ENCODE peak calls at places on chromosomes 12 and 14, in five cellular contexts. E, Q, L, M and D are unnamed samples.

GRCh38 chr12:26554332-26554731 is 278.7 kb downstream of the ITPR2 start:
- DNase-seq in L (no peak), M (no peak), Q (no peak), E (no peak), D (no peak)

GRCh38 chr14:24607635-24608492 is 1.6 kb downstream of the GZMH start:
- DNase-seq in Q (no peak), E (no peak), M (no peak), L (no peak), D (no peak)

GRCh38 chr12:6229823-6230222 is 29.6 kb downstream of the CD9 start:
- DNase-seq in L (no peak), E (peak), Q (no peak), M (peak), D (no peak)

GRCh38 chr12:59629890-59630289 is 34.1 kb downstream of the SLC16A7 start:
- DNase-seq in L (no peak), E (no peak), Q (no peak), M (no peak), D (no peak)

GRCh38 chr14:92531151-92531873 is 17.7 kb downstream of the RIN3 start:
- DNase-seq in E (no peak), Q (no peak), L (no peak), M (peak), D (no peak)

GRCh38 chr12:104010800-104011199 is 39.2 kb downstream of the GLT8D2 start:
- DNase-seq in L (no peak), Q (no peak), M (no peak), E (no peak), D (no peak)

GRCh38 chr12:67980391-67980790 is 8.9 kb upstream of the IFNG-AS1 start:
- DNase-seq in E (no peak), M (peak), L (no peak), Q (no peak), D (no peak)

GRCh38 chr12:96047621-96048211 is 12.3 kb upstream of the LTA4H start:
- DNase-seq in Q (no peak), E (peak), L (no peak), M (peak), D (no peak)

GRCh38 chr14:100575266-100575995 is 11.8 kb downstream of the BEGAIN start:
- DNase-seq in E (no peak), Q (no peak), L (no peak), M (no peak), D (no peak)

GRCh38 chr14:71586131-71586893 is 345.9 kb upstream of the RGS6 start:
- DNase-seq in E (peak), L (no peak), Q (peak), M (peak), D (no peak)

GRCh38 chr14:69471436-69471835 is 13.1 kb upstream of the PLEKHD1 start:
- DNase-seq in M (no peak), L (no peak), Q (no peak), E (no peak), D (no peak)

GRCh38 chr14:33307691-33308369 is 369.2 kb downstream of the NPAS3 start:
- DNase-seq in L (no peak), M (peak), Q (no peak), E (peak), D (no peak)

GRCh38 chr12:51678086-51678724 is 87.2 kb downstream of the SCN8A start:
- DNase-seq in Q (no peak), L (no peak), M (peak), E (peak), D (peak)

GRCh38 chr12:15534322-15534721 is 212.0 kb downstream of the PTPRO start:
- DNase-seq in M (peak), L (no peak), E (peak), Q (no peak), D (no peak)

GRCh38 chr14:101709962-101710891 is 51.3 kb upstream of the PPP2R5C start:
- DNase-seq in M (no peak), L (no peak), E (no peak), Q (no peak), D (peak)

DNA sequence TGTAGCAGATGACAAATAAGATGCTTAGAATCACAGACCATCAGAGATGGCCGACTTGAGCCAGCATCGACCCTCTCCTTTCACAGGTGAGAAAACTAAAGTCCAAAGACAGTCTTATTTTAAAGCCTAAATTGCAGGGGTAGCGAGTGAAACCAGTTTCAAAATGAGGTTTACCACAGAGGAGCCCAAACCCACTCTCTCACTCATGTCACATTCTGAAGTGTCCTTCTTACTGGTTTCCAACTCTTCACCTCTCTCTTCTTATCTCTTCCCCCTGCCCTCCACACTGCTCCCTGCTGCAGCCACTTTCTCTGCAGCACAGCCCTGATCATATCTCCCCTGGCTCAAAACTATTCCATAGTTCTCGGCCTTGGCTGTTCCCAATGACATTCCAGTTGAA is 57.0 kb upstream of the NID2 start:
- DNase-seq in L (no peak), E (no peak), M (peak), Q (no peak), D (no peak)
- H3K9ac ChIP-seq in L (no peak), E (peak), M (no peak), Q (no peak), D (no peak)

GRCh38 chr12:119949594-119949993 is 39.4 kb upstream of the BICDL1 start:
- DNase-seq in Q (no peak), L (no peak), M (no peak), E (no peak), D (no peak)

GRCh38 chr12:119949145-119949544 is 39.9 kb upstream of the BICDL1 start:
- DNase-seq in L (no peak), E (no peak), M (no peak), Q (no peak), D (no peak)
- H2BK12ac ChIP-seq in L (no peak), E (no peak), M (no peak), Q (no peak), D (no peak)

DNA sequence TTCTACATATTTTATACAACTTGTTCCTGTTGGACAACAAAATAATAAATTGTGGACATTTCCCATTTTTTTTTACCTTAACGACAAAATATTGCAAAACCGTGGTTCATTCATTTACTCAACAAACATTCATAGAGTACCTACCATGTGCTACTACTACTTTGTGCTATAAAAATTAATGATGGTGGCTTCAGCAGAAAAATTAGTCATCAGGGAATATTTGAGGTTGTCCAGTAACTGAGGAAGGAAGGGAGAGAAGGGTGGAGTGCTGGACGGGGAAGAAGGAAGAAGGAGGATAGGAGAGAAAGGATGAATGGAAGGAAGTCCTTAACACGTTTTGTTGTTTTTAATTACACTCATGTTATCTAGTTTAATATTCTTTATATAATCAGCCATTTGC is 53.7 kb downstream of the PPFIBP1 start:
- DNase-seq in M (no peak), E (no peak), Q (no peak), L (no peak), D (no peak)
- H3K9ac ChIP-seq in M (no peak), E (no peak), Q (no peak), L (no peak), D (no peak)

DNA sequence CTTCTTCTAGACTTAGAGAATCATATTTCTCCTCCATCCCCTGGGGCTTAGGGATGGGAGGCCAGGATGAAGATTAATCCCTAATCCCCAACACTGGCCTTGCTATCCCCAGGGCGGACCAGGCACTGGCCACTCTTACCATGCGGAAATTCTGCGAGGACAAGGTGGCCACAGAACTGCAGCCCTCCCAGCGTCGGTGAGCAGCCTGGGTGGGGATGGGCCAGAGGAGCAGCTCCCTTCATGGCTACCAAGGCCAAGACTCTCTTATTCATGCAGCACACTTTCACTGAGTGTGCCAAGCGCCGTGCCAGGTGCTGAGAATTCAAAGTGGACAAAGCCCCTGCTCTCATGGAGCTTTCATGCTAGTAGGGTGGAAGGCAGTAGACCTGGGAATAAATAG is 7.0 kb downstream of the TNS2 start:
- DNase-seq in M (no peak), L (no peak), E (no peak), Q (no peak), D (no peak)
- H2BK12ac ChIP-seq in M (no peak), L (peak), E (no peak), Q (no peak), D (no peak)

DNA sequence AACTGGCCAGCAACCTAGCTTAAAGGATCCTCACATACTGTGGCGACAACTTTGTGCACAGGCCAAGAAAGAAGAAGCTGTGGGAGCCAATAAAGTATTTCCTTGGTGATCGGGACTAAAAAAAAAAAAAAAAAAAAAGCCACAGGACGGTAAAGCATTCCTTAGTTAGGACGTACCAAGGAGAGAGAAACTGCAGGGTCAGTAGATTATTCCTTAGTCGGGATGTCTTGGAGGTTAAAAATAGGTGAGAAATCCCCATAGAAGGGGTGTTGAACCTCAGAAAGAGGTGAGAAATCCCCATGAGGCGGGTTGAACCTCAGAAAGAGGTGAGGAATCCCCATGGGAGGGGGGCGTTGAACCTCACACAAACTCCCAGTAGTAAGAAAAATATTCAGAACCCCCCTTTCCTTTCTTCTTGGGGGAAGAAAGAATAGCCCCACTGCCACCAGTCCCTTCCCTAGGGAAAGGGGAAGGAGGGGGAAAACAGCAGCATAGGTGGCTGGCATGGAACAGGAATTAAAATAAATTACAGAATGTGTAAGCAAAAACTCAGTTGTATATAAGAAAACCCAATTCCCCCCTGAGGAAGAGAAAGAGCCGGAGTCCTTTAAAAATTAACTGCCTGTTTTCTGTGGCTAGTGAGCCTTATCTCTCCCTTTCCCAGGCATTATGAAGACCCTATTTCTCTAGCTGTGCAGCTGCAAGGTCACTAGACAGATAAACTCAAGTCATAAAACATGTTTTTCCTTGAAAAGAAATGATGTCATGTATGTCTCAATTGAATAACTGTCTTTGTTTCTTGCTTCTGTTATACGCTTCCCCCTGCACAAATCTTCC is 26.8 kb downstream of the KLRK1 start:
- DNase-seq in E (peak), L (no peak), M (no peak), Q (no peak), D (no peak)
- H3K9ac ChIP-seq in E (peak), L (no peak), M (no peak), Q (no peak), D (no peak)

DNA sequence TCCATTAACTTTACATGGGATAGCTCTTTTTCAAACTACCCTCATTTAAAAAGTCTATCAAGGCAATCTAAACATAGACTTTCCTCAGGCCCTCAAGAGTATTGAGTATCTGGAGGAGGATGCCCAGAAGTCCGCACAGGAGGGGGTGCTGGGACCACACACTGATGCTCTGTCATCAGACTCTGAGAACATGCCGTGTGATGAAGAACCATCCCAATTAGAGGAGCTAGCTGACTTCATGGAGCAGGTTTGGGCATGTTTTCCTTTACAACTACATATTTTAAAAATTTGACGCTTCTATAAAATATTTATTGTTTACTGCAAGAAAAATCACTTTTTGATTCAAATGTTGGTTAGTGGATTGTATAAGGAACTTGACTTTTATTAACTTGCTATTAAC is 93.5 kb downstream of the EP400 start:
- DNase-seq in L (no peak), E (no peak), Q (no peak), M (no peak), D (no peak)
- H2BK12ac ChIP-seq in L (no peak), E (no peak), Q (no peak), M (no peak), D (no peak)

DNA sequence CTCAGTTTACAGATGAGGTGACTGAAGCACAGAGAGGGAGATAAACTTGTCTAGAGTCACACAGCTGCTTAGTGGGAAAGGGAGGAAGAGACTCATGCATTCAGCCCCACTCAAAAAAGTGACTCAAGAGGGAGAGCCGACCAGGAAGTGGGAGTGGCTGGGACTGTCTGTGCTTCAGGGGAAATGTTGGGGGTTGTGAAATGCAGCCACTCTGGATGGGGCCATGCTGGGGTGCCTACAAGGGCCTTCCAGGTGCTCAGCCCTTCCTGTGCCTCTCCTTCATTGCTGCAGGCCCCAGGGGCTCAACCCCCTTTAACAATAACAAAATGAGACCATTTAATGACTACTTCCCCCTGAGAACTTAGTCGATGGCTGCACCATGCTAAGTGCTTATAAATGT is 41.8 kb downstream of the CACNA1C start:
- DNase-seq in M (no peak), L (no peak), E (peak), Q (no peak), D (no peak)
- H3K9ac ChIP-seq in M (no peak), L (no peak), E (no peak), Q (no peak), D (no peak)

GRCh38 chr12:131687346-131688125 is 23.4 kb upstream of the SFSWAP start:
- DNase-seq in M (no peak), E (no peak), L (no peak), Q (no peak), D (peak)

GRCh38 chr12:131682511-131682895 is 28.4 kb upstream of the SFSWAP start:
- DNase-seq in M (no peak), E (no peak), L (no peak), Q (no peak), D (no peak)

GRCh38 chr12:131683266-131684014 is 27.4 kb upstream of the SFSWAP start:
- DNase-seq in Q (no peak), L (no peak), M (no peak), E (no peak), D (peak)

GRCh38 chr12:131681257-131681620 is 29.7 kb upstream of the SFSWAP start:
- DNase-seq in Q (no peak), E (no peak), L (no peak), M (no peak), D (no peak)

DNA sequence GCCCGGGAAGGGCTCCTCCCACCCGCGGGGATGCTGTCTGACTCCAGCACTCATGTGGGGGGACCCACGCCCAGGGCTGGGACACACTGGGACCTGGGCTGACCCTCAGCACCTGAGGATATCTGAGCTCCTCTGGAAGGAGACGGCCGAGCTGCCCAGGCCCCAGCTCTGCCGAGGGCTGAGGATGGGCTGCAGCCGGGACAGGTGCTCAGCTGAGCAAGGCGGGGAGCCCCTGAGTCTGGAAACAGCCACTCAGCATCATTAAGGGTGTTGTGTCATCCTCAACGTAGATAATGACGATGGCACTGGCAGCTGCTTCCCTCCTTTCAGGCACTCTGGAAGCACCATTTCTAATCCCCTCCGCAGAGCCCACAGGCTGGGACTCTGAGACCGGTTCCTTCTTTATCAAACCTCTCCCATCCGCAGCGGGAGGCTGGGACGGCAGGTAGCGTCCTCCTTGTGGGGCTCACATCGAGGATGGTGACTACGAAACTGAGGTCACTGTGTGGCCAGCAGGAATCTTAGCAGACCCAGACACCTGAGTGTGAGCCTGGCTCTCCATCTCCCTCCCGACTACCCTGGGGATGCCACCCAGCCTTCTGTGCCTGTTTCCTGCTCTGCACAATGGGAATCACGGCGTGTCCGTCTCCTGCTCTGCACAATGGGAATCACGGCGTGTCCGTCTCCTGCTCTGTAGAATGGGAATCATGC is 26.7 kb upstream of the SFSWAP start:
- DNase-seq in E (no peak), M (no peak), L (no peak), Q (no peak), D (no peak)
- H2BK12ac ChIP-seq in E (no peak), M (no peak), L (peak), Q (no peak), D (no peak)

GRCh38 chr12:46553266-46553665 is 180.7 kb upstream of the SLC38A2 start:
- DNase-seq in E (peak), M (peak), Q (no peak), L (no peak), D (no peak)
- H3K9ac ChIP-seq in E (peak), M (no peak), Q (no peak), L (no peak), D (no peak)